ENCODE peak calls at places on chromosomes 5 and 9, in seven cellular contexts. One of them, this sample, is unnamed.

GRCh38 chr5:54317511-54318260 is 7.3 kb upstream of the ARL15 start:
- DNase-seq in transverse colon: no peak
- DNase-seq in body of pancreas: no peak
- DNase-seq in heart left ventricle: no peak
- DNase-seq in spleen: no peak
- DNase-seq in A549: no peak
- DNase-seq in IMR-90: peak; percentile 46
- DNase-seq in this sample: no peak

GRCh38 chr5:68071731-68072130 is 143.8 kb upstream of the PIK3R1 start:
- DNase-seq in body of pancreas: no peak
- DNase-seq in A549: no peak
- DNase-seq in transverse colon: no peak
- DNase-seq in spleen: no peak
- DNase-seq in IMR-90: no peak
- DNase-seq in heart left ventricle: no peak
- DNase-seq in this sample: no peak

GRCh38 chr5:135271533-135272310 is 127.3 kb downstream of the MACROH2A1 start:
- DNase-seq in IMR-90: peak; percentile 55
- DNase-seq in transverse colon: no peak
- DNase-seq in spleen: no peak
- DNase-seq in A549: no peak
- DNase-seq in heart left ventricle: no peak
- DNase-seq in body of pancreas: no peak
- DNase-seq in this sample: no peak

GRCh38 chr9:137112564-137113384 is 1.8 kb downstream of the DPP7 start:
- DNase-seq in A549: no peak
- DNase-seq in body of pancreas: no peak
- DNase-seq in heart left ventricle: no peak
- DNase-seq in spleen: no peak
- DNase-seq in IMR-90: no peak
- DNase-seq in transverse colon: no peak
- DNase-seq in this sample: no peak

GRCh38 chr5:144308211-144308610 is 137.5 kb downstream of the KCTD16 start:
- DNase-seq in transverse colon: no peak
- DNase-seq in body of pancreas: peak; percentile 28
- DNase-seq in A549: no peak
- DNase-seq in IMR-90: no peak
- DNase-seq in spleen: no peak
- DNase-seq in heart left ventricle: no peak
- DNase-seq in this sample: no peak

GRCh38 chr5:138033916-138034315 is 1.0 kb upstream of the FAM13B start:
- DNase-seq in transverse colon: no peak
- DNase-seq in IMR-90: peak; percentile 51
- DNase-seq in body of pancreas: no peak
- DNase-seq in spleen: no peak
- DNase-seq in heart left ventricle: no peak
- DNase-seq in A549: no peak
- DNase-seq in this sample: no peak

GRCh38 chr5:80871541-80871961 is 88.6 kb upstream of the RASGRF2 start:
- DNase-seq in body of pancreas: no peak
- DNase-seq in spleen: no peak
- DNase-seq in IMR-90: peak; percentile 74
- DNase-seq in transverse colon: no peak
- DNase-seq in A549: peak; percentile 10
- DNase-seq in heart left ventricle: no peak
- DNase-seq in this sample: no peak

GRCh38 chr5:157269165-157269671 is 3.3 kb downstream of the CYFIP2 start:
- DNase-seq in heart left ventricle: no peak
- DNase-seq in body of pancreas: no peak
- DNase-seq in transverse colon: no peak
- DNase-seq in IMR-90: no peak
- DNase-seq in spleen: no peak
- DNase-seq in A549: no peak
- DNase-seq in this sample: no peak

GRCh38 chr9:114313186-114313585 is 9.7 kb upstream of the ORM1 start:
- DNase-seq in transverse colon: no peak
- DNase-seq in A549: no peak
- DNase-seq in IMR-90: no peak
- DNase-seq in spleen: peak; percentile 1
- DNase-seq in body of pancreas: no peak
- DNase-seq in heart left ventricle: no peak
- DNase-seq in this sample: peak; percentile 40

GRCh38 chr5:1795931-1796330 is 3.7 kb downstream of the MRPL36 start:
- DNase-seq in IMR-90: no peak
- DNase-seq in heart left ventricle: no peak
- DNase-seq in body of pancreas: no peak
- DNase-seq in transverse colon: no peak
- DNase-seq in spleen: no peak
- DNase-seq in A549: no peak
- DNase-seq in this sample: no peak

GRCh38 chr5:1795506-1795905 is 4.1 kb downstream of the MRPL36 start:
- DNase-seq in body of pancreas: no peak
- DNase-seq in heart left ventricle: no peak
- DNase-seq in spleen: no peak
- DNase-seq in A549: no peak
- DNase-seq in transverse colon: no peak
- DNase-seq in IMR-90: no peak
- DNase-seq in this sample: no peak

GRCh38 chr5:1797109-1797800 is 2.4 kb downstream of the MRPL36 start:
- DNase-seq in heart left ventricle: no peak
- DNase-seq in A549: no peak
- DNase-seq in spleen: no peak
- DNase-seq in body of pancreas: no peak
- DNase-seq in transverse colon: no peak
- DNase-seq in IMR-90: no peak
- DNase-seq in this sample: no peak

GRCh38 chr5:1797855-1798254 is 1.8 kb downstream of the MRPL36 start:
- DNase-seq in A549: no peak
- DNase-seq in heart left ventricle: no peak
- DNase-seq in transverse colon: no peak
- DNase-seq in body of pancreas: no peak
- DNase-seq in spleen: no peak
- DNase-seq in IMR-90: no peak
- DNase-seq in this sample: no peak

DNA sequence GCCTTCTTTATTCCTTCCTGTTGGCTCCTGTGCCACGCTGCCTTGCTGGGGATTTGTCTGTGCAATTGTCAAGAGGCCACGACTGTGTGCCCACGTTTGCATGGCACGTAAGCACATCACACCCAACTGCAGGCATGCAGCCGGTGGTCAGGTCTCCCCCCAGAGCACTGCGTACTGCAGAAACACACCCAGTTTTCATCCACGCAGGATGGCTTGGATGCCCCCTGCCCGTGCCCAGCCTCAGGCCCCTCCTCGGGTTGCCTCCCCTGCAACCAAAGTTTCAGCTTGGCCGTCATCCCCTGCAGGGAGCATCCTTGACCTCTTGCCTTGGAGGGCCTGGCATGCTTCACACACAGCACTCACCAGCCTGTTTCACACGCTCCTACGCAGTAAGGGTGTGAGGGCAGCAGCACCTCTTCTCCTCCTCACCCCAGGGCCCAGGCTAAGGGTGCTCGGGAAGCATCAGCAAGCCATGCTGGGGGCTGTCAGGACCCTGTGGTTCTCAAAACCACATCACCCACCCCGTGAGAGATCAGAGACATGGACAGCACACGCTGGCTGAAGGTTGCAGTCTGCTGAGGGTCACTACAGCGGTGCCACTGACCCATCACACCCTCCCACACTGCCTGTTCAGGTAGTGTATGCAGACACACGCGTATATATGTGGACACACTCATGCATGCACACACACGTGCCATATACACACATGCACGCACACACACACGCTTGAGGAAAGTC is 3.1 kb downstream of the MRPL36 start:
- DNase-seq in A549: no peak
- DNase-seq in body of pancreas: no peak
- DNase-seq in transverse colon: no peak
- DNase-seq in heart left ventricle: no peak
- DNase-seq in IMR-90: no peak
- DNase-seq in spleen: no peak
- DNase-seq in this sample: no peak
- H3K4me1 ChIP-seq in A549: peaks cover 3% of the 10 kb centered on the region
- H3K4me1 ChIP-seq in body of pancreas: peaks cover 18% of the 10 kb centered on the region
- H3K4me1 ChIP-seq in transverse colon: peaks cover 7% of the 10 kb centered on the region
- H3K4me1 ChIP-seq in heart left ventricle: peaks cover 5% of the 10 kb centered on the region
- H3K4me1 ChIP-seq in IMR-90: peaks cover 28% of the 10 kb centered on the region
- H3K4me1 ChIP-seq in spleen: peaks cover 46% of the 10 kb centered on the region
- H3K4me1 ChIP-seq in this sample: peaks cover 15% of the 10 kb centered on the region

DNA sequence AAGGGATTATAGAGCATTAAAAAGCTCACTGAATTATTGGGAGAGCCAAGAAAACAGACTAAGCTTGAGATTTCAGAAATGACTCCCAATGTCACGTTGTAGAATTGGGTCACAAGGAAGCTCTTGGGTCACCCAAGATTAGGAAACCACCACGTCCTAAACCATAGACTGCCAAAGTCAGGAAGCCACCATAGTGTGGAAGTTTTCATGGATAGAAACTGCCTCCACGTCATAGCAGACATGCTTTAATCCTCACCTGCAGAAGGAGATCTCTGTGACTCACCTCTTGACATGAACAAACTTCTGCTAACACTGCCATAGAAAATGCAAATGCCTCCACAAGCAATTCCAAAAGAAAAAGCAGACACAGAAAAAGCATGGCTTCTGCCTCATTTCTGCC is 106.3 kb downstream of the SLC1A3 start:
- DNase-seq in body of pancreas: no peak
- DNase-seq in IMR-90: no peak
- DNase-seq in transverse colon: no peak
- DNase-seq in spleen: no peak
- DNase-seq in A549: no peak
- DNase-seq in heart left ventricle: no peak
- DNase-seq in this sample: no peak
- TF ChIP-seq POLR2A in body of pancreas: no peak
- TF ChIP-seq POLR2A in IMR-90: no peak
- TF ChIP-seq POLR2A in transverse colon: no peak
- TF ChIP-seq POLR2A in spleen: no peak
- TF ChIP-seq POLR2A in A549: no peak
- TF ChIP-seq POLR2A in heart left ventricle: no peak
- TF ChIP-seq POLR2A in this sample: no peak

DNA sequence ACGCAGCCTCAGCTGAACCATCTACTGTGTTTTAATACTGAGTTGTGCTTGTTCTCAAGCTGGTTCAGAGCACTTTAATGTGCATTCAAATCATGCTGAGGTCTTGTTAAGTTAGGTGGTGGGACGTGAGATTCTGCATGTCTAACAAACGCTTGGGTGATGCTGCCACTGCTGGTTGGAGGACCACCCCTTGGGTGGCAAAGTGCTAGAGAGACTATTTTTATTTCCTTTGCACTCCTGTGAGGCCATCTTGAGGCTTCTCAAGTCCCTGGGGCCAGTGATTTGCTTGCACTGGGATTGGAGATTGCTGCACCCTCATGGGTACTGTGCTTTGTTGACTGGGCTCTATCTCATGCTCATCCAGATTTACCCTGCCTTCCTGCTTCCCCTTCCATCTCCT is 45.4 kb upstream of the SUB1 start:
- DNase-seq in spleen: no peak
- DNase-seq in transverse colon: no peak
- DNase-seq in body of pancreas: no peak
- DNase-seq in A549: no peak
- DNase-seq in heart left ventricle: no peak
- DNase-seq in IMR-90: no peak
- DNase-seq in this sample: no peak
- H3K4me1 ChIP-seq in spleen: peaks cover 25% of the 10 kb centered on the region
- H3K4me1 ChIP-seq in transverse colon: no peaks in the 10 kb centered on the region
- H3K4me1 ChIP-seq in body of pancreas: no peaks in the 10 kb centered on the region
- H3K4me1 ChIP-seq in A549: peaks cover 15% of the 10 kb centered on the region
- H3K4me1 ChIP-seq in heart left ventricle: no peaks in the 10 kb centered on the region
- H3K4me1 ChIP-seq in IMR-90: peaks cover 2% of the 10 kb centered on the region
- H3K4me1 ChIP-seq in this sample: no peaks in the 10 kb centered on the region

GRCh38 chr5:59272744-59273427 is 620.6 kb downstream of the PDE4D start:
- DNase-seq in transverse colon: no peak
- DNase-seq in heart left ventricle: no peak
- DNase-seq in A549: no peak
- DNase-seq in IMR-90: no peak
- DNase-seq in body of pancreas: no peak
- DNase-seq in spleen: no peak
- DNase-seq in this sample: no peak
- TF ChIP-seq POLR2A in transverse colon: no peak
- TF ChIP-seq POLR2A in heart left ventricle: no peak
- TF ChIP-seq POLR2A in A549: no peak
- TF ChIP-seq POLR2A in IMR-90: no peak
- TF ChIP-seq POLR2A in body of pancreas: no peak
- TF ChIP-seq POLR2A in spleen: no peak
- TF ChIP-seq POLR2A in this sample: no peak

DNA sequence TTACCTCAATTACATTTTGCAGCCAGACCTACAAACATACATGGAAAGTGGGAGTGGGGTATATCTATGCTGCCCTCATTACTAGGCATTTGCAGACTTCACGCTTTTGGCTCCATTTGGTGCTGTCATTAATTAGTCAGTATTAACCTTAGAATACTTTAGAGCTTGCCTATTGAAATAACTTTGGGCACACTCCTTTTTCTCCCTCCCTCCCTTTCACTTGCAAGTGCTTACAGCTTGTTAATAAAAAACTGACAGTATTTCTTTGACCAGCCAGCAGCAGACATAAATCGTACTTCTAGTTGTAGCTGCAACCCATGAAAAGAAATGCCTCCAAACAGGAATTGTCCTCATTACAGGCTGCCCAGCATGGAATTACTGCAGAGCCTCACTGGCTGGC is 667.4 kb upstream of the ZNF608 start:
- DNase-seq in heart left ventricle: no peak
- DNase-seq in spleen: no peak
- DNase-seq in A549: no peak
- DNase-seq in IMR-90: no peak
- DNase-seq in body of pancreas: no peak
- DNase-seq in transverse colon: no peak
- DNase-seq in this sample: no peak
- H3K4me1 ChIP-seq in heart left ventricle: peaks cover 8% of the 10 kb centered on the region
- H3K4me1 ChIP-seq in spleen: peaks cover 17% of the 10 kb centered on the region
- H3K4me1 ChIP-seq in A549: peaks cover 30% of the 10 kb centered on the region
- H3K4me1 ChIP-seq in IMR-90: peaks cover 18% of the 10 kb centered on the region
- H3K4me1 ChIP-seq in body of pancreas: peaks cover 50% of the 10 kb centered on the region
- H3K4me1 ChIP-seq in transverse colon: peaks cover 30% of the 10 kb centered on the region
- H3K4me1 ChIP-seq in this sample: peaks cover 53% of the 10 kb centered on the region

This sample was measured in vagina.